ENCODE peak calls at places on chromosomes 11 and 22, in ten cellular contexts. One of them, this sample, is unnamed.

GRCh38 chr22:31754813-31755212 is 994 bp downstream of the DEPDC5 start:
- DNase-seq in right lobe of liver: no peak
- DNase-seq in lower lobe of right lung: no peak
- DNase-seq in PC-3: no peak
- DNase-seq in A549: no peak
- DNase-seq in CD4-positive, alpha-beta memory T cell: no peak
- DNase-seq in left ventricle myocardium inferior: no peak
- DNase-seq in CD4-positive, alpha-beta T cell: no peak
- DNase-seq in Peyer's patch: no peak
- DNase-seq in GM23338: no peak
- DNase-seq in this sample: no peak

GRCh38 chr11:23359297-23359696 is 499.0 kb upstream of the CCDC179 start:
- DNase-seq in right lobe of liver: no peak
- DNase-seq in lower lobe of right lung: no peak
- DNase-seq in PC-3: peak
- DNase-seq in A549: no peak
- DNase-seq in CD4-positive, alpha-beta memory T cell: no peak
- DNase-seq in left ventricle myocardium inferior: no peak
- DNase-seq in CD4-positive, alpha-beta T cell: no peak
- DNase-seq in Peyer's patch: peak
- DNase-seq in GM23338: no peak
- DNase-seq in this sample: peak

GRCh38 chr11:77320351-77320750 is 18.9 kb upstream of the GDPD4 start:
- DNase-seq in right lobe of liver: no peak
- DNase-seq in lower lobe of right lung: no peak
- DNase-seq in PC-3: no peak
- DNase-seq in A549: no peak
- DNase-seq in CD4-positive, alpha-beta memory T cell: no peak
- DNase-seq in left ventricle myocardium inferior: no peak
- DNase-seq in CD4-positive, alpha-beta T cell: no peak
- DNase-seq in Peyer's patch: no peak
- DNase-seq in GM23338: no peak
- DNase-seq in this sample: no peak

GRCh38 chr11:110856993-110857812 is 145.0 kb upstream of the ARHGAP20 start:
- DNase-seq in right lobe of liver: no peak
- DNase-seq in lower lobe of right lung: no peak
- DNase-seq in PC-3: no peak
- DNase-seq in A549: no peak
- DNase-seq in CD4-positive, alpha-beta memory T cell: no peak
- DNase-seq in left ventricle myocardium inferior: no peak
- DNase-seq in CD4-positive, alpha-beta T cell: no peak
- DNase-seq in Peyer's patch: no peak
- DNase-seq in GM23338: no peak
- DNase-seq in this sample: no peak

GRCh38 chr11:118606844-118607228 is 579 bp upstream of the PHLDB1 start:
- DNase-seq in right lobe of liver: no peak
- DNase-seq in lower lobe of right lung: no peak
- DNase-seq in PC-3: no peak
- DNase-seq in A549: no peak
- DNase-seq in CD4-positive, alpha-beta memory T cell: no peak
- DNase-seq in left ventricle myocardium inferior: no peak
- DNase-seq in CD4-positive, alpha-beta T cell: no peak
- DNase-seq in Peyer's patch: no peak
- DNase-seq in GM23338: no peak
- DNase-seq in this sample: no peak

GRCh38 chr11:61922539-61922938 is 5.2 kb upstream of the RAB3IL1 start:
- DNase-seq in right lobe of liver: no peak
- DNase-seq in lower lobe of right lung: peak
- DNase-seq in PC-3: no peak
- DNase-seq in A549: no peak
- DNase-seq in CD4-positive, alpha-beta memory T cell: no peak
- DNase-seq in left ventricle myocardium inferior: peak
- DNase-seq in CD4-positive, alpha-beta T cell: no peak
- DNase-seq in Peyer's patch: peak
- DNase-seq in GM23338: no peak
- DNase-seq in this sample: peak

GRCh38 chr22:42717197-42717967 is 3.3 kb downstream of the A4GALT start:
- DNase-seq in right lobe of liver: no peak
- DNase-seq in lower lobe of right lung: no peak
- DNase-seq in PC-3: no peak
- DNase-seq in A549: peak
- DNase-seq in CD4-positive, alpha-beta memory T cell: no peak
- DNase-seq in left ventricle myocardium inferior: no peak
- DNase-seq in CD4-positive, alpha-beta T cell: no peak
- DNase-seq in Peyer's patch: no peak
- DNase-seq in GM23338: peak
- DNase-seq in this sample: no peak

GRCh38 chr11:73576226-73576625 is 21.7 kb downstream of the FAM168A start:
- DNase-seq in right lobe of liver: no peak
- DNase-seq in lower lobe of right lung: no peak
- DNase-seq in PC-3: no peak
- DNase-seq in A549: no peak
- DNase-seq in CD4-positive, alpha-beta memory T cell: no peak
- DNase-seq in left ventricle myocardium inferior: no peak
- DNase-seq in CD4-positive, alpha-beta T cell: no peak
- DNase-seq in Peyer's patch: no peak
- DNase-seq in GM23338: no peak
- DNase-seq in this sample: no peak

GRCh38 chr11:272195-272930 is 5.8 kb upstream of the NLRP6 start:
- DNase-seq in right lobe of liver: no peak
- DNase-seq in lower lobe of right lung: no peak
- DNase-seq in PC-3: no peak
- DNase-seq in A549: no peak
- DNase-seq in CD4-positive, alpha-beta memory T cell: no peak
- DNase-seq in left ventricle myocardium inferior: no peak
- DNase-seq in CD4-positive, alpha-beta T cell: no peak
- DNase-seq in Peyer's patch: peak
- DNase-seq in GM23338: no peak
- DNase-seq in this sample: no peak

GRCh38 chr11:59178401-59178800 is 6.5 kb downstream of the DTX4 start:
- DNase-seq in right lobe of liver: no peak
- DNase-seq in lower lobe of right lung: no peak
- DNase-seq in PC-3: no peak
- DNase-seq in A549: no peak
- DNase-seq in CD4-positive, alpha-beta memory T cell: no peak
- DNase-seq in left ventricle myocardium inferior: no peak
- DNase-seq in CD4-positive, alpha-beta T cell: no peak
- DNase-seq in Peyer's patch: no peak
- DNase-seq in GM23338: no peak
- DNase-seq in this sample: no peak

GRCh38 chr11:128055576-128056217 is 531.7 kb downstream of the ETS1 start:
- DNase-seq in right lobe of liver: no peak
- DNase-seq in lower lobe of right lung: no peak
- DNase-seq in PC-3: no peak
- DNase-seq in A549: no peak
- DNase-seq in CD4-positive, alpha-beta memory T cell: no peak
- DNase-seq in left ventricle myocardium inferior: no peak
- DNase-seq in CD4-positive, alpha-beta T cell: no peak
- DNase-seq in Peyer's patch: no peak
- DNase-seq in GM23338: no peak
- DNase-seq in this sample: no peak
- H3K27ac ChIP-seq in right lobe of liver: no peak
- H3K27ac ChIP-seq in lower lobe of right lung: no peak
- H3K27ac ChIP-seq in PC-3: no peak
- H3K27ac ChIP-seq in A549: no peak
- H3K27ac ChIP-seq in CD4-positive, alpha-beta memory T cell: no peak
- H3K27ac ChIP-seq in left ventricle myocardium inferior: no peak
- H3K27ac ChIP-seq in CD4-positive, alpha-beta T cell: no peak
- H3K27ac ChIP-seq in Peyer's patch: no peak
- H3K27ac ChIP-seq in GM23338: no peak
- H3K27ac ChIP-seq in this sample: no peak

DNA sequence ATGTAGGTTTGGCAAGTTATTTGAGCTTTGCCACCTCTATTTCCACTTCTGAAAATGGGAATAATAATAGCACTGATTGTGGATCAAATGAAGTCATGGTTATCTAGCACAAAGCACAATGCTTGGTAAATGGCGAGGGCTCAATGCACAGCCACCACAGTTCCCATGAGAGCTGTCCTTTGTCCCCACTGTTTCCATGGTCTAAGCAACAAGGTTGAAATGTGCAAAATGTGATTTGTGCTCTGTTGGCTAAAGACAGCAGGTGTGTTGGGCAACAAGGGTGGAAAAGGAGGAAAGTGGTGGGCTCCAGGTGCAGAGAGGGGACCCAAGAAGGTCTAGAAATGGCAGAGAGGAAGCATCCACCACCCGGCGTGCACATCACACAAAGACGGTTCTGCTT is 200.5 kb downstream of the TRIM29 start:
- DNase-seq in right lobe of liver: no peak
- DNase-seq in lower lobe of right lung: no peak
- DNase-seq in PC-3: no peak
- DNase-seq in A549: no peak
- DNase-seq in CD4-positive, alpha-beta memory T cell: no peak
- DNase-seq in left ventricle myocardium inferior: no peak
- DNase-seq in CD4-positive, alpha-beta T cell: no peak
- DNase-seq in Peyer's patch: no peak
- DNase-seq in GM23338: no peak
- DNase-seq in this sample: no peak
- H3K27ac ChIP-seq in right lobe of liver: no peak
- H3K27ac ChIP-seq in lower lobe of right lung: no peak
- H3K27ac ChIP-seq in PC-3: no peak
- H3K27ac ChIP-seq in A549: no peak
- H3K27ac ChIP-seq in CD4-positive, alpha-beta memory T cell: no peak
- H3K27ac ChIP-seq in left ventricle myocardium inferior: no peak
- H3K27ac ChIP-seq in CD4-positive, alpha-beta T cell: no peak
- H3K27ac ChIP-seq in Peyer's patch: no peak
- H3K27ac ChIP-seq in GM23338: no peak
- H3K27ac ChIP-seq in this sample: no peak

GRCh38 chr22:45776313-45776585 is 104.6 kb downstream of the ATXN10 start:
- DNase-seq in right lobe of liver: no peak
- DNase-seq in lower lobe of right lung: no peak
- DNase-seq in PC-3: no peak
- DNase-seq in A549: no peak
- DNase-seq in CD4-positive, alpha-beta memory T cell: no peak
- DNase-seq in left ventricle myocardium inferior: no peak
- DNase-seq in CD4-positive, alpha-beta T cell: no peak
- DNase-seq in Peyer's patch: no peak
- DNase-seq in GM23338: no peak
- DNase-seq in this sample: no peak

GRCh38 chr22:45775569-45776312 is 104.1 kb downstream of the ATXN10 start:
- DNase-seq in right lobe of liver: no peak
- DNase-seq in lower lobe of right lung: no peak
- DNase-seq in PC-3: no peak
- DNase-seq in A549: no peak
- DNase-seq in CD4-positive, alpha-beta memory T cell: no peak
- DNase-seq in left ventricle myocardium inferior: no peak
- DNase-seq in CD4-positive, alpha-beta T cell: no peak
- DNase-seq in Peyer's patch: no peak
- DNase-seq in GM23338: no peak
- DNase-seq in this sample: no peak

GRCh38 chr22:45777852-45778172 is 106.2 kb downstream of the ATXN10 start:
- DNase-seq in right lobe of liver: no peak
- DNase-seq in lower lobe of right lung: no peak
- DNase-seq in PC-3: no peak
- DNase-seq in A549: no peak
- DNase-seq in CD4-positive, alpha-beta memory T cell: no peak
- DNase-seq in left ventricle myocardium inferior: no peak
- DNase-seq in CD4-positive, alpha-beta T cell: no peak
- DNase-seq in Peyer's patch: no peak
- DNase-seq in GM23338: no peak
- DNase-seq in this sample: no peak

GRCh38 chr22:45779351-45779750 is 107.7 kb downstream of the ATXN10 start:
- DNase-seq in right lobe of liver: no peak
- DNase-seq in lower lobe of right lung: no peak
- DNase-seq in PC-3: no peak
- DNase-seq in A549: no peak
- DNase-seq in CD4-positive, alpha-beta memory T cell: no peak
- DNase-seq in left ventricle myocardium inferior: no peak
- DNase-seq in CD4-positive, alpha-beta T cell: no peak
- DNase-seq in Peyer's patch: no peak
- DNase-seq in GM23338: no peak
- DNase-seq in this sample: no peak

GRCh38 chr22:45777046-45777851 is 105.6 kb downstream of the ATXN10 start:
- DNase-seq in right lobe of liver: no peak
- DNase-seq in lower lobe of right lung: no peak
- DNase-seq in PC-3: peak
- DNase-seq in A549: peak
- DNase-seq in CD4-positive, alpha-beta memory T cell: no peak
- DNase-seq in left ventricle myocardium inferior: no peak
- DNase-seq in CD4-positive, alpha-beta T cell: no peak
- DNase-seq in Peyer's patch: no peak
- DNase-seq in GM23338: no peak
- DNase-seq in this sample: no peak
- H3K27ac ChIP-seq in right lobe of liver: no peak
- H3K27ac ChIP-seq in lower lobe of right lung: no peak
- H3K27ac ChIP-seq in PC-3: peak
- H3K27ac ChIP-seq in A549: peak
- H3K27ac ChIP-seq in CD4-positive, alpha-beta memory T cell: no peak
- H3K27ac ChIP-seq in left ventricle myocardium inferior: no peak
- H3K27ac ChIP-seq in CD4-positive, alpha-beta T cell: no peak
- H3K27ac ChIP-seq in Peyer's patch: no peak
- H3K27ac ChIP-seq in GM23338: no peak
- H3K27ac ChIP-seq in this sample: no peak

DNA sequence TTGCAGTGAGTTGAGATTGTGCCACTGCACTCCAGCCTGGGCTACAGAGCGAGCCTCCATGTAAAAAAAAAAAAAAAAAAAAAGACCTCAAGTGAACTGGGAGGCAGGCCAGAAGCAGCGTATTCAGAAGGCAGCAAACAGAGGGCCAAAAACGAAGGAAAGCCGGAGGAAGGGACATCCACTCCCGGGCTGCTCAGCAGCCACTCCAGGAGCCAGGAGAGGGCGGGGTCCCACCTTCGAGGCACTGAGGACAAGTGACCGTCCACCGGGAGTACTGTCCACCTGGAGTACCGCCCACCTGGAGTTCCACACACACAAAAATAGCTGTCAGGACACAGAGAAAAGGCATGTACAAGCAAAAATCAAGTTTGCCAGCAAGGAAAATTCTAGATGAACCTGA is 5.5 kb downstream of the TOLLIP start:
- DNase-seq in right lobe of liver: peak
- DNase-seq in lower lobe of right lung: peak
- DNase-seq in PC-3: no peak
- DNase-seq in A549: no peak
- DNase-seq in CD4-positive, alpha-beta memory T cell: no peak
- DNase-seq in left ventricle myocardium inferior: no peak
- DNase-seq in CD4-positive, alpha-beta T cell: no peak
- DNase-seq in Peyer's patch: peak
- DNase-seq in GM23338: no peak
- DNase-seq in this sample: peak
- H3K27ac ChIP-seq in right lobe of liver: peak
- H3K27ac ChIP-seq in lower lobe of right lung: peak
- H3K27ac ChIP-seq in PC-3: peak
- H3K27ac ChIP-seq in A549: peak
- H3K27ac ChIP-seq in CD4-positive, alpha-beta memory T cell: no peak
- H3K27ac ChIP-seq in left ventricle myocardium inferior: peak
- H3K27ac ChIP-seq in CD4-positive, alpha-beta T cell: no peak
- H3K27ac ChIP-seq in Peyer's patch: peak
- H3K27ac ChIP-seq in GM23338: peak
- H3K27ac ChIP-seq in this sample: peak

DNA sequence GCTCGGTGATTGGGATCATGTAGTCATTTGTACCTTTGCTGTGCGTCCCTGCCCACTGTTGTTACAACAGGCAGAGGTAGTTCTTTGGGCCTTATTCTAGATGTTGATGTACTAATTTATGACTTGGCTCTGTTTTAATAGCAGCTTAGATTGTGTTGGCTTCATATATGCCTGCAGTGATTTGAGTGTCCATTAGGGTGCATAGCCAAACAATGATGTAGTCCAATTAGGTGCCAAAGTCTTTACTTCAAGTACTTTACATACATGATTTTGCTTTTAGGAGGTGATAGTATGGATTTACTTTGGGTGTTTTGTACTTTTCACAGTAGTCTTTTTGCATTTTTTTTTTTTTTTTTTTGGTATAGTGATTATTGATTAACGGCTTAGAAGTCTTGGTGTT is 46.4 kb downstream of the PPP6R3 start:
- DNase-seq in right lobe of liver: no peak
- DNase-seq in lower lobe of right lung: no peak
- DNase-seq in PC-3: peak
- DNase-seq in A549: peak
- DNase-seq in CD4-positive, alpha-beta memory T cell: no peak
- DNase-seq in left ventricle myocardium inferior: no peak
- DNase-seq in CD4-positive, alpha-beta T cell: no peak
- DNase-seq in Peyer's patch: no peak
- DNase-seq in GM23338: no peak
- DNase-seq in this sample: no peak
- H3K27ac ChIP-seq in right lobe of liver: no peak
- H3K27ac ChIP-seq in lower lobe of right lung: no peak
- H3K27ac ChIP-seq in PC-3: no peak
- H3K27ac ChIP-seq in A549: no peak
- H3K27ac ChIP-seq in CD4-positive, alpha-beta memory T cell: no peak
- H3K27ac ChIP-seq in left ventricle myocardium inferior: no peak
- H3K27ac ChIP-seq in CD4-positive, alpha-beta T cell: no peak
- H3K27ac ChIP-seq in Peyer's patch: no peak
- H3K27ac ChIP-seq in GM23338: no peak
- H3K27ac ChIP-seq in this sample: no peak

This sample was measured in body of pancreas.